ENCODE peak calls at places on chromosomes 4 and X, in four cellular contexts. K, X, L and R are unnamed samples.

GRCh38 chr4:52051213-52051614 is at the start of gene SPATA18:
- DNase-seq in L (peak; percentile 41), K (no peak), X (no peak), R (no peak)

GRCh38 chr4:2478220-2478619 is 9.3 kb downstream of the RNF4 start:
- DNase-seq in X (no peak), L (no peak), K (no peak), R (no peak)

GRCh38 chr4:138512766-138513165 is 270.6 kb upstream of the SLC7A11 start:
- DNase-seq in X (no peak), K (no peak), L (no peak), R (no peak)

GRCh38 chr4:119038465-119038864 is 97.2 kb upstream of the MYOZ2 start:
- DNase-seq in K (no peak), L (no peak), X (no peak), R (no peak)

GRCh38 chrX:45619290-45619689 is 418.6 kb upstream of the DIPK2B start:
- DNase-seq in K (no peak), L (no peak), X (no peak), R (no peak)

GRCh38 chrX:68789966-68790365 is 38.9 kb upstream of the EFNB1 start:
- DNase-seq in L (no peak), X (no peak), K (no peak), R (no peak)

GRCh38 chr4:97317691-97318090 is 825.6 kb downstream of the STPG2 start:
- DNase-seq in K (no peak), X (no peak), L (no peak), R (no peak)

GRCh38 chrX:20361890-20362262 is 95.2 kb upstream of the RPS6KA3 start:
- DNase-seq in K (no peak), L (no peak), X (no peak), R (no peak)

GRCh38 chr4:85790582-85790981 is 315.6 kb downstream of the ARHGAP24 start:
- DNase-seq in K (no peak), L (no peak), X (no peak), R (no peak)

GRCh38 chrX:154515803-154516654 is at the start of gene FAM3A:
- DNase-seq in K (no peak), X (peak; percentile 85), L (peak; percentile 96), R (peak; percentile 73)

GRCh38 chr4:143286733-143287570 is 49.7 kb upstream of the GAB1 start:
- DNase-seq in X (no peak), K (no peak), L (no peak), R (peak; percentile 20)

GRCh38 chrX:13373027-13373806 is 53.4 kb upstream of the ATXN3L start:
- DNase-seq in X (no peak), K (no peak), L (no peak), R (no peak)

GRCh38 chr4:8303485-8304281 is 34.1 kb downstream of the HTRA3 start:
- DNase-seq in L (peak; percentile 2), K (no peak), X (no peak), R (peak; percentile 78)

GRCh38 chr4:170374770-170375169 is 285.0 kb upstream of the AADAT start:
- DNase-seq in X (no peak), K (peak; percentile 33), L (peak; percentile 59), R (no peak)

GRCh38 chrX:39559229-39559628 is 538.5 kb downstream of the BCOR start:
- DNase-seq in L (no peak), X (no peak), K (no peak), R (no peak)

GRCh38 chr4:37243722-37244582 is 591 bp upstream of the NWD2 start:
- DNase-seq in L (peak; percentile 12), X (no peak), K (peak; percentile 31), R (no peak)

GRCh38 chr4:1168291-1169031 is 3.9 kb downstream of the SPON2 start:
- DNase-seq in K (no peak), X (no peak), L (no peak), R (no peak)
- H3K4me3 ChIP-seq in K (no peak overlapping the region), X (peak overlapping the region; percentile 90), L (no peak overlapping the region), R (peak overlapping the region; percentile 10)

GRCh38 chrX:112641449-112641848 is 38.3 kb downstream of the LHFPL1 start:
- DNase-seq in K (no peak), L (no peak), X (no peak), R (no peak)

GRCh38 chrX:112638691-112639090 is 41.0 kb downstream of the LHFPL1 start:
- DNase-seq in K (no peak), L (no peak), X (no peak), R (no peak)

GRCh38 chrX:112636951-112637541 is 42.7 kb downstream of the LHFPL1 start:
- DNase-seq in L (no peak), K (no peak), X (no peak), R (no peak)

GRCh38 chrX:112631892-112632291 is 47.8 kb downstream of the LHFPL1 start:
- DNase-seq in K (no peak), L (no peak), X (no peak), R (no peak)

DNA sequence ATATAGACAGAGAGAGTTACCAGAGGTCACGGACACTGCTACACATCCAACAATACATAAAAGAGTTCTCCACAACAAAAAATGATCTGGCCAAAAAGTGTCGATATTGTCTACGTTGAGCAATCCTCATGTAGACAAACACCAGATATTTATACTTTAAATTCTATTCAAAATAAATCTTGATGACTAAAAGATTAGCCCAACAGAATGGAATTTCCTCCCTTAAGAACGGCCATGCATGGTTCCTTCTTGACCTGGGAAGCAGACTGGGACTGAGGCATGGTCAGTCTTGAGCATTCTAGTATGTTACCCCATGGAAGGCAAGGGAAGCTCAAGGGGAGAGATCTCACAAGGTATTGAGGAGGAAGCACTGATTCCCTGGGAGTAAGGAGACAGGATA is 43.5 kb downstream of the LHFPL1 start:
- DNase-seq in X (no peak), K (no peak), L (no peak), R (no peak)
- H3K27ac ChIP-seq in X (no peak overlapping the region), K (no peak overlapping the region), L (no peak overlapping the region), R (peak overlapping the region; percentile 59)

DNA sequence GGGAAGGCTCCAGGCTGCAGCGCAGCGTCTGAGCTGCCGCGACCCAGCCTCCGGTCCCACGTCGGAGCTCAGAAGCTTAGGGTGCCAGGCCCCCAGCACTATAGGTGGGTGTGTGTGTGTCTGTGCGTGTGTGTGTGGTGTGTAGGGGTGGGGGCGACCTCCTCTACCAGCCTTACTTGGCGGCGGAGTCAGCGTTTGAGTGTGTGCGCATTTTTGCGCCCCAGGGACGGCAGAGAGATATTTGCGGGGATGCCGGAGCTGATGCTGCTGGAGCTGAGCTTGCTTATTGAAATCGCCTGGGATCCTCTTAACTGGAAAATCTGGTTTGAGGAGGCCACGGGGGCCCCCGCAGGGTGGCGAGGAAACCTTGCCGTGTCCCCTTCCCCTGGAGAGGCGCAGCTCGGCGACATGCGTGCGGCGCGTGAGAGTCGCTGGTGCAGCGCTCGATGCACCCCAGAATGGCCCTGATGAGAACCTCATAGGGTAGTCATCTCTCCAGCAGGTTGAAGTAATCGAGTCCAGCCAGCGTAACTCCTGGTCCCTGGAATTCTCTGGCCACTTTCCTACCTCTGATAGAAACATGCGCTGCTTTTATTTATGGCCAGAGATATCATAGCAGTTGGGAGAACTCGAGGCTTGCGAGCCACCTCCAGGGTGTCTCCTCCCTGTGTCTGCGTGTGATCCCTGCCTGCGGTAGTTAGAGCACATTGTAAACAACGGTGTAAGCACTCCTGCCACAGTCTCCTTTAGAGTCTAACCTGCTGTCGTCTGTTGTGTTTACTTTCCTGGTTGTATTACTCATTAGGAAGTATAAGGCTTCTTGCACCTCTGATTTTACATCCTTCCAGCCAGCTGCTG is 2.7 kb downstream of the ADGRL3 start:
- DNase-seq in L (no peak), K (no peak), X (no peak), R (no peak)
- H3K4me3 ChIP-seq in L (peak overlapping the region; percentile 38), K (peak overlapping the region; percentile 52), X (no peak overlapping the region), R (peak overlapping the region; percentile 32)

GRCh38 chr4:83320548-83320947 is 14.1 kb downstream of the HPSE start:
- DNase-seq in K (no peak), X (no peak), L (peak; percentile 29), R (no peak)
- H3K27ac ChIP-seq in K (no peak overlapping the region), X (no peak overlapping the region), L (no peak overlapping the region), R (no peak overlapping the region)